ENCODE peak calls at places on chromosomes 3 and 15, in six cellular contexts. U, T, W, G, E and X are unnamed samples. For H3K4me1, the result is how much of the 10 kb centered on the place peaks cover.

GRCh38 chr3:167559922-167560321 is 86.1 kb upstream of the SERPINI2 start:
- DNase-seq in U (no peak), T (no peak), W (no peak), G (peak), E (peak), X (no peak)

GRCh38 chr15:82021992-82022391 is 23.8 kb downstream of the MEX3B start:
- DNase-seq in U (peak), T (peak), W (no peak), G (peak), E (peak), X (no peak)

GRCh38 chr15:73983211-73983727 is 8.8 kb downstream of the STOML1 start:
- DNase-seq in U (peak), T (peak), W (peak), G (no peak), E (no peak), X (no peak)

GRCh38 chr15:94840794-94841587 is 609.6 kb downstream of the MCTP2 start:
- DNase-seq in U (no peak), T (no peak), W (no peak), G (no peak), E (no peak), X (no peak)

GRCh38 chr15:67002379-67002778 is 63.0 kb upstream of the SMAD3 start:
- DNase-seq in U (no peak), T (no peak), W (no peak), G (no peak), E (no peak), X (peak)

GRCh38 chr3:127410137-127410488 is 122.3 kb upstream of the PRR20G start:
- DNase-seq in U (no peak), T (no peak), W (no peak), G (no peak), E (no peak), X (no peak)

GRCh38 chr3:71356272-71356671 is 227.3 kb downstream of the FOXP1 start:
- DNase-seq in U (no peak), T (no peak), W (no peak), G (no peak), E (no peak), X (no peak)

GRCh38 chr3:170278632-170279031 is 56.4 kb downstream of the PRKCI start:
- DNase-seq in U (no peak), T (no peak), W (no peak), G (no peak), E (no peak), X (no peak)

GRCh38 chr15:91032919-91033803 is 10.8 kb upstream of the VPS33B start:
- DNase-seq in U (peak), T (peak), W (peak), G (peak), E (peak), X (no peak)

GRCh38 chr3:195241592-195242355 is 29.2 kb downstream of the XXYLT1 start:
- DNase-seq in U (no peak), T (peak), W (no peak), G (no peak), E (peak), X (peak)

GRCh38 chr15:68833734-68834334 is 13.1 kb upstream of the ANP32A start:
- DNase-seq in U (no peak), T (no peak), W (no peak), G (no peak), E (no peak), X (no peak)
- H3K4me1 ChIP-seq in U (under half), T (under half), W (under half), G (under half), E (under half), X (under half)

GRCh38 chr15:75720787-75721461 is 8.3 kb upstream of the CSPG4 start:
- DNase-seq in U (no peak), T (peak), W (peak), G (peak), E (no peak), X (no peak)
- H3K4me3 ChIP-seq in U (no peak), T (no peak), W (no peak), G (no peak), E (no peak), X (no peak)

DNA sequence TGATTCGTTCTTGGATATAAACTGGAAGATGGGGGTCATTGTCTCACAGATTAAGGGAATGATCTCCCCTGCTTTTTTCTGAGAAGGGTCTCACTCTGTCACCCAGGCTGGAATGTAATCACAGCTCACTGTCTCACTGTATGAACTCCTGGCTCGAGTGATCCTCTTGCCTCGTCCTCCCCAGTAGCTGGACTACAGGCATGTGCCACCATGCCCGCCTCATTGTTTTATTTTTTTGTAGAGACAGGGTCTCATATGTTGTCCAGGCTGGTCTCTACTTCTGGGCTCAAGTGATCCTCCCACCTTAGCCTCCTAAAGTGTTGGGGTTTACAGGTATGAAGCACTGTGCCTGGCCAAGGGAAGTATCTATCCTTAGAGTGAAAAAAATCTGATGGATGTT is 5.4 kb downstream of the OXSR1 start:
- DNase-seq in U (no peak), T (no peak), W (no peak), G (no peak), E (no peak), X (no peak)
- H3K4me1 ChIP-seq in U (under half), T (under half), W (under half), G (under half), E (under half), X (half or more)

GRCh38 chr3:28348286-28348636 is 260 bp upstream of the ZCWPW2 start:
- DNase-seq in U (no peak), T (no peak), W (no peak), G (peak), E (no peak), X (peak)

GRCh38 chr3:28348637-28349396 is at the start of the genes AZI2 and ZCWPW2:
- DNase-seq in U (peak), T (peak), W (peak), G (peak), E (peak), X (peak)

GRCh38 chr3:28343144-28343543 is 5.4 kb upstream of the ZCWPW2 start:
- DNase-seq in U (no peak), T (no peak), W (no peak), G (no peak), E (no peak), X (no peak)

GRCh38 chr3:28347374-28348285 is 891 bp upstream of the ZCWPW2 start:
- DNase-seq in U (peak), T (no peak), W (no peak), G (peak), E (no peak), X (no peak)

GRCh38 chr3:28345690-28346089 is 2.8 kb upstream of the ZCWPW2 start:
- DNase-seq in U (no peak), T (no peak), W (no peak), G (no peak), E (no peak), X (no peak)
- H3K4me3 ChIP-seq in U (no peak), T (no peak), W (no peak), G (no peak), E (no peak), X (no peak)

GRCh38 chr3:99925584-99925983 is 107.9 kb downstream of the CMSS1 start:
- DNase-seq in U (peak), T (no peak), W (peak), G (peak), E (peak), X (no peak)
- H3K4me1 ChIP-seq in U (under half), T (under half), W (under half), G (under half), E (under half), X (half or more)

DNA sequence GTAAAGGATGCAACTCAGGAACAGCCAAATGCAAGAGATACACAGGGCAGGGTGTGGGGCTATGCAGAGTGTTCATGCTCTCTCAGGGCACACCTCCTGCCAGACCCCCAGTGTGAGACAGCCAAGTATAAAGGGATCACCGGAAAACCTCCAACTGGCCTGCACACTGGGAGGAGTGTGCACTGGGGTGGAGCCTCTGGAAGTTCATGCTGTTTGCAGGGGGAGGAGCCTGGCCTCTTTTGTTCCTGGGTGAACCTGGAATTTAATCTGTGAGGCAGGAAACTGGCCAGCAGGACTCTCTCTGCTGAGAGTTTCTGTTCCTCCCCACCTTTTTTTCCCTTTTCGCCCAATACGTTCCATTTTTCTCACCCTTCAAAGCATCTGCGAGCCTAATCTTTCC is 204.1 kb downstream of the WNT5A start:
- DNase-seq in U (no peak), T (no peak), W (no peak), G (no peak), E (no peak), X (no peak)
- H3K4me3 ChIP-seq in U (no peak), T (no peak), W (no peak), G (no peak), E (no peak), X (no peak)